ENCODE peak calls at places on chromosomes 3 and 15, in six cellular contexts. M, L, G, I, T and D are unnamed samples.

GRCh38 chr15:84824260-84824690 is 7.1 kb downstream of the ALPK3 start:
- DNase-seq in M (no peak), L (no peak), G (no peak), I (no peak), T (no peak), D (no peak)

GRCh38 chr3:13657660-13658435 is 108.9 kb downstream of the FBLN2 start:
- DNase-seq in M (peak; percentile 46), L (peak; percentile 29), G (peak; percentile 26), I (no peak), T (peak; percentile 81), D (peak; percentile 34)

GRCh38 chr3:43102773-43103480 is 3.0 kb downstream of the POMGNT2 start:
- DNase-seq in M (peak; percentile 21), L (no peak), G (no peak), I (no peak), T (no peak), D (no peak)

GRCh38 chr3:133695772-133696171 is 34.0 kb upstream of the TOPBP1 start:
- DNase-seq in M (no peak), L (no peak), G (no peak), I (no peak), T (no peak), D (no peak)

GRCh38 chr3:127182848-127183714 is 9.8 kb upstream of the PRR23E start:
- DNase-seq in M (no peak), L (no peak), G (peak; percentile 6), I (no peak), T (peak; percentile 71), D (no peak)

GRCh38 chr3:107846282-107846852 is 244.5 kb downstream of the CD47 start:
- DNase-seq in M (peak; percentile 62), L (peak; percentile 64), G (peak; percentile 64), I (peak; percentile 70), T (no peak), D (peak; percentile 74)

GRCh38 chr3:4856986-4857385 is 122.3 kb upstream of the BHLHE40 start:
- DNase-seq in M (no peak), L (peak; percentile 87), G (no peak), I (no peak), T (no peak), D (peak; percentile 43)

GRCh38 chr3:190701096-190701532 is 161.4 kb downstream of the GMNC start:
- DNase-seq in M (peak; percentile 81), L (peak; percentile 37), G (peak; percentile 51), I (no peak), T (no peak), D (peak; percentile 50)

GRCh38 chr3:156323466-156323865 is 203.1 kb downstream of the KCNAB1 start:
- DNase-seq in M (no peak), L (no peak), G (no peak), I (no peak), T (no peak), D (no peak)

GRCh38 chr3:108509263-108509662 is 1.1 kb downstream of the MYH15 start:
- DNase-seq in M (no peak), L (no peak), G (no peak), I (no peak), T (no peak), D (no peak)

GRCh38 chr3:73625124-73625665 is 454 bp upstream of the PDZRN3 start:
- DNase-seq in M (peak; percentile 29), L (peak; percentile 2), G (no peak), I (no peak), T (no peak), D (peak; percentile 46)

GRCh38 chr15:48976444-48977088 is 12.8 kb upstream of the SHC4 start:
- DNase-seq in M (no peak), L (no peak), G (no peak), I (no peak), T (no peak), D (no peak)

GRCh38 chr3:118541791-118542190 is 492.9 kb downstream of the IGSF11 start:
- DNase-seq in M (no peak), L (no peak), G (no peak), I (no peak), T (no peak), D (no peak)

GRCh38 chr3:134559591-134559990 is 73.7 kb downstream of the CEP63 start:
- DNase-seq in M (no peak), L (no peak), G (no peak), I (no peak), T (no peak), D (no peak)

GRCh38 chr3:21170964-21171363 is 580.0 kb downstream of the ZNF385D start:
- DNase-seq in M (no peak), L (no peak), G (no peak), I (no peak), T (no peak), D (no peak)

GRCh38 chr3:118628704-118629341 is 405.8 kb downstream of the IGSF11 start:
- DNase-seq in M (peak; percentile 65), L (peak; percentile 51), G (peak; percentile 59), I (no peak), T (no peak), D (peak; percentile 58)

GRCh38 chr3:42043116-42043796 is 47.9 kb upstream of the TRAK1 start:
- DNase-seq in M (peak; percentile 30), L (peak; percentile 98), G (no peak), I (no peak), T (peak; percentile 72), D (no peak)

GRCh38 chr3:153096611-153097200 is 65.3 kb upstream of the RAP2B start:
- DNase-seq in M (no peak), L (peak; percentile 25), G (no peak), I (no peak), T (no peak), D (no peak)

DNA sequence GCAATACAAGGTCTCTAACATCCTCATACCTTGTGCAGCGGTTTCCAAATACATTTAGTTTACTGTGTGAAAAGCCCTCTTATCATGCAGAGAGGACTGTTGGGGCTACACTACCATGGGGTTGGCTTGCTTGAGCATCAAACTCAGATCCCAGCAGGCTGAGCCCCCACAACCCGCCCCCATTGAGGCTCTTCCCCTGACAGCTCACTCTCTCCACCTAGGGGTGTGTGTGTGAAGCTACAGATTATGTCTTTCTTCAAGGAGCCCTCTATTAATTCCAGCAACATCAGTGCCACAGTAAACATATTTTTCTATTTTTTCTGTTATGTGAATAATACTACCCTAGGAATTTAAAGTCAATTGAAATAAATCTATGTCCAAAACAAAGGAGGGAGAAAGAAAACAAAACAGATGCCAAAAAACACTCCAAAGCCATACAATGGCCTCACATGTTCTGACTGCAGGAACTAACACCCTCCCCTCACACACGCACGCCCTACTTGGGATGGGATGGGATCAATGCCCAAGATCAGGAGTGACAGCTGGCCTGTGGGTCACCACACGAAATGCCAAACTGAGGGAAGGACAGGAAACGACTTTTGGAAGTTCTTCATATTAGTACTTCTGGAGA is 14.7 kb downstream of the TM4SF4 start:
- DNase-seq in M (no peak), L (peak; percentile 80), G (peak; percentile 39), I (no peak), T (no peak), D (no peak)
- TF ChIP-seq POLR2A in M (no peak), L (no peak), G (no peak), I (no peak), T (no peak), D (no peak)

GRCh38 chr3:184157206-184157605 is 2.0 kb downstream of the DVL3 start:
- DNase-seq in M (no peak), L (no peak), G (no peak), I (no peak), T (no peak), D (no peak)

GRCh38 chr3:184155644-184156521 is 706 bp downstream of the DVL3 start:
- DNase-seq in M (peak; percentile 36), L (peak; percentile 55), G (no peak), I (peak; percentile 61), T (no peak), D (peak; percentile 24)

GRCh38 chr3:184158394-184158793 is 3.2 kb downstream of the DVL3 start:
- DNase-seq in M (no peak), L (no peak), G (no peak), I (no peak), T (no peak), D (no peak)

GRCh38 chr3:184156522-184156955 is 1.4 kb downstream of the DVL3 start:
- DNase-seq in M (peak; percentile 54), L (peak; percentile 46), G (no peak), I (no peak), T (no peak), D (peak; percentile 23)

GRCh38 chr3:184154909-184155643 is at the start of gene DVL3:
- DNase-seq in M (peak; percentile 81), L (peak; percentile 40), G (no peak), I (peak; percentile 59), T (no peak), D (peak; percentile 67)
- TF ChIP-seq POLR2A in M (peak; percentile 28), L (peak; percentile 61), G (peak; percentile 49), I (no peak), T (no peak), D (peak; percentile 35)

GRCh38 chr15:93209690-93210425 is 120.8 kb upstream of the RGMA start:
- DNase-seq in M (no peak), L (no peak), G (no peak), I (no peak), T (no peak), D (no peak)
- TF ChIP-seq POLR2A in M (no peak), L (no peak), G (no peak), I (no peak), T (no peak), D (no peak)

DNA sequence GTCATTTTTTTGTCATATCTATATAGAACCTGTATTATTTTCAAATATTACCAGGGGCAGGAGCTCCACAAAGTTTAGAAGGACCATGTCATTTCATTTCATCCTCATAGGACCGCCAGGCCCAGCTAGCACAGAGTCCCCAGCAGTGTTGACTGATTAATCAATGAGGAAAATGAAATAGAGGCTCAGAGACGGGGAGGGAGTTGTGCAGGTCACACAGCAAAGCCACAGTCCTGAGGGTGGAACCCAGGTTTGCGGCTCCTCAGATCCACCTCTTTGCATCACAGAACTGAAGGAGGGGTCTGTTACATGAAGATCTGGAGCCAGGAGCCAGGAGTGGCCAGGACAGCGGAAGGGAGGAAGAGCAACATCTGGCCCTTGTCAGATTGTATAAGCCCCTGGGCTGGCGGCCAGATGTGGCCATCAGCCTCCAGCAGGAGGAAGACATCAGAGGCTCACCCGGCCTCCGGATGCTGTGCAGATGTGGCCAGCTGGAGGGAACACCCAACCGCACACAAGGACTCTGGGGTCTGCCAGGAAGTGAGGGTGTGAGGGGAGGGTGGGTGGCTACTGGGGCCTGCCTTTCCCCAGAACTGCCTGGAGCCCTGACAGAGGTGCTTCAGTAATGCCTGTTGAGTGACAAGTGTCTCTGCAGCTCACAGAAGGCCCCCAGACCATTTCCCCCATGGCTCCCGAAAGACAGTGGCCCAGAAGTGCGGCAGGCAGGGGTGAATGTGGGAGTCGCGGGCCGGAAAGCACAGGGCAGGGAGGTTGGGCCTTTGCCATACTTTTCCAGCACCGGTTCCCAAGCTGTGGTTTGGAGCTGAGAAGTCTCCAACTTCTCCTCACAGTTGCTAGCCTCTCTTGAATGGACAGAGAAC is 21.2 kb downstream of the EFCC1 start:
- DNase-seq in M (peak; percentile 59), L (no peak), G (no peak), I (no peak), T (peak; percentile 90), D (no peak)
- TF ChIP-seq POLR2A in M (no peak), L (no peak), G (no peak), I (no peak), T (no peak), D (no peak)

GRCh38 chr3:170865209-170866094 is 4.5 kb downstream of the RPL22L1 start:
- DNase-seq in M (no peak), L (no peak), G (no peak), I (no peak), T (no peak), D (no peak)
- TF ChIP-seq POLR2A in M (peak; percentile 14), L (peak; percentile 72), G (peak; percentile 66), I (no peak), T (no peak), D (no peak)

GRCh38 chr3:172102123-172102882 is 62.9 kb downstream of the FNDC3B start:
- DNase-seq in M (peak; percentile 74), L (no peak), G (no peak), I (no peak), T (no peak), D (no peak)
- TF ChIP-seq POLR2A in M (no peak), L (no peak), G (no peak), I (no peak), T (no peak), D (no peak)